ENCODE peak calls at places on chromosomes 4 and X, in ten cellular contexts. O is heart right ventricle, B is PC-9, A is tibial nerve, M is Peyer's patch, Z is cardiac muscle cell, K is tibial artery, F is left ventricle myocardium inferior, U is K562, I is lung. Y is an unnamed sample.

GRCh38 chr4:32462944-32463343 is 1742.8 kb downstream of the PCDH7 start:
- DNase-seq in B (no peak), A (no peak), O (no peak), U (no peak), M (no peak), F (no peak), Z (peak; percentile 49), I (no peak), K (no peak), Y (peak; percentile 69)

GRCh38 chr4:5874811-5875465 is 17.9 kb downstream of the CRMP1 start:
- DNase-seq in O (no peak), B (no peak), K (no peak), U (no peak), Z (no peak), I (no peak), A (no peak), F (no peak), M (no peak), Y (peak; percentile 83)

GRCh38 chrX:46200423-46200822 is 344.8 kb downstream of the ZNF674 start:
- DNase-seq in F (no peak), O (no peak), K (no peak), Z (no peak), I (no peak), M (no peak), B (no peak), U (no peak), A (no peak), Y (no peak)

GRCh38 chrX:41180194-41180902 is 95.1 kb downstream of the USP9X start:
- DNase-seq in B (peak; percentile 6), K (peak; percentile 33), A (peak; percentile 30), I (peak; percentile 38), O (no peak), Z (peak; percentile 71), F (no peak), M (peak; percentile 77), U (peak; percentile 40), Y (peak; percentile 76)

GRCh38 chr4:59122626-59123025 is 2012.4 kb upstream of the IGFBP7 start:
- DNase-seq in F (no peak), U (no peak), Z (no peak), K (no peak), A (no peak), I (no peak), O (no peak), B (no peak), M (no peak), Y (peak; percentile 48)

GRCh38 chr4:8771258-8771590 is 100.4 kb downstream of the HMX1 start:
- DNase-seq in Z (no peak), I (no peak), B (no peak), O (no peak), F (peak; percentile 1), M (no peak), K (no peak), A (no peak), U (no peak), Y (peak; percentile 68)

GRCh38 chr4:126375462-126376054 is 1060.8 kb downstream of the FAT4 start:
- DNase-seq in K (no peak), O (no peak), A (no peak), I (no peak), B (no peak), F (no peak), Z (peak; percentile 9), U (no peak), M (no peak), Y (no peak)

GRCh38 chr4:1202526-1203378 is 30.4 kb upstream of the SPON2 start:
- DNase-seq in M (peak; percentile 38), U (no peak), F (no peak), O (peak; percentile 11), K (no peak), B (no peak), A (no peak), Z (no peak), I (no peak), Y (peak; percentile 38)

GRCh38 chr4:115720611-115721010 is 607.2 kb upstream of the NDST4 start:
- DNase-seq in U (no peak), K (no peak), A (no peak), I (no peak), Z (no peak), O (no peak), F (no peak), M (no peak), B (no peak), Y (no peak)

GRCh38 chr4:43331226-43332078 is 438.9 kb downstream of the GRXCR1 start:
- DNase-seq in A (no peak), I (no peak), O (no peak), F (no peak), U (no peak), K (no peak), B (no peak), Z (peak; percentile 55), M (no peak), Y (no peak)

GRCh38 chr4:63526251-63526650 is 883.0 kb downstream of the TECRL start:
- DNase-seq in F (no peak), Z (no peak), M (no peak), U (no peak), I (no peak), K (no peak), B (no peak), O (no peak), A (no peak), Y (no peak)

GRCh38 chr4:63529581-63529980 is 879.7 kb downstream of the TECRL start:
- DNase-seq in A (no peak), I (no peak), B (no peak), O (no peak), K (no peak), M (no peak), U (no peak), F (no peak), Z (no peak), Y (no peak)

GRCh38 chr4:63524764-63525163 is 884.5 kb downstream of the TECRL start:
- DNase-seq in O (no peak), F (no peak), Z (no peak), I (no peak), M (no peak), B (no peak), A (no peak), K (no peak), U (no peak), Y (no peak)

DNA sequence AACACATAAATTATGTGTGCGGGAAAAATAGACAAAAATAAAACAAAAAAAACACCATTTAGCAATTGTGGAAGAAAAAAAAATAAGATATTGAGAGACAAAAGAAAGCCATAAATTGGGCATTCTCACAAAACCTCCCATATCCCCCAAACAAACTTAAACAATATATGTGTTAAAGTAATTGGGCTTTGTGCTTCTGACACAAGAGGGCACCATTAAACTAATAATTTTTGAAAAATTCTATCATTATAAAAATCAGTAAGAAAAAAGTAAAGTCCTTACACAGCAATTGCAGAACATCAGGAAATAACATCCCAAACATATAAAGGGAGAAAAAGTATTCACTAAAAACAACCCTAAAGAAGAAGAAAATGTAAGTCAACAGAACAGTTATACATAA is 880.7 kb downstream of the TECRL start:
- DNase-seq in A (no peak), I (no peak), O (no peak), K (no peak), M (no peak), B (no peak), Z (no peak), U (no peak), F (no peak), Y (no peak)
- TF ChIP-seq CTCF in A (no peak), I (no peak), O (no peak), K (no peak), M (no peak), B (no peak), Z (no peak), U (no peak), F (no peak), Y (peak; percentile 61)

GRCh38 chrX:12349201-12349600 is 210.9 kb downstream of the FRMPD4 start:
- DNase-seq in F (no peak), M (no peak), B (no peak), A (no peak), O (no peak), U (no peak), Z (no peak), K (no peak), I (no peak), Y (peak; percentile 59)
- H3K4me1 ChIP-seq in F (no peaks in the 10 kb centered on the region), M (no peaks in the 10 kb centered on the region), B (no peaks in the 10 kb centered on the region), A (no peaks in the 10 kb centered on the region), O (no peaks in the 10 kb centered on the region), U (no peaks in the 10 kb centered on the region), Z (no peaks in the 10 kb centered on the region), K (no peaks in the 10 kb centered on the region), I (no peaks in the 10 kb centered on the region), Y (no peaks in the 10 kb centered on the region)

GRCh38 chrX:29090811-29091210 is 503.6 kb downstream of the IL1RAPL1 start:
- DNase-seq in F (no peak), Z (peak; percentile 39), A (no peak), B (no peak), O (no peak), M (no peak), U (no peak), I (no peak), K (no peak), Y (no peak)
- TF ChIP-seq CTCF in F (peak; percentile 57), Z (peak; percentile 34), A (peak; percentile 38), B (no peak), O (peak; percentile 59), M (no peak), U (no peak), I (no peak), K (no peak), Y (peak; percentile 79)

GRCh38 chr4:140151700-140152014 is 2.3 kb downstream of the MAML3 start:
- DNase-seq in K (peak; percentile 84), A (peak; percentile 76), Z (peak; percentile 91), O (peak; percentile 67), I (peak; percentile 81), M (peak; percentile 92), F (peak; percentile 78), B (peak; percentile 82), U (peak; percentile 73), Y (no peak)

GRCh38 chr4:140153419-140153743 is 603 bp downstream of the MAML3 start:
- DNase-seq in M (no peak), F (no peak), A (no peak), Z (no peak), K (no peak), I (no peak), U (no peak), B (no peak), O (no peak), Y (no peak)

GRCh38 chr4:140152760-140153418 is 1.1 kb downstream of the MAML3 start:
- DNase-seq in M (peak; percentile 75), B (peak; percentile 35), O (peak; percentile 62), I (peak; percentile 52), U (no peak), F (peak; percentile 58), K (peak; percentile 76), Z (peak; percentile 67), A (peak; percentile 44), Y (peak; percentile 81)

GRCh38 chr4:140150886-140151699 is 2.9 kb downstream of the MAML3 start:
- DNase-seq in B (peak; percentile 93), O (peak; percentile 89), A (peak; percentile 89), Z (peak; percentile 98), I (peak; percentile 93), K (peak; percentile 91), U (peak; percentile 72), F (peak; percentile 89), M (peak; percentile 89), Y (peak; percentile 95)

DNA sequence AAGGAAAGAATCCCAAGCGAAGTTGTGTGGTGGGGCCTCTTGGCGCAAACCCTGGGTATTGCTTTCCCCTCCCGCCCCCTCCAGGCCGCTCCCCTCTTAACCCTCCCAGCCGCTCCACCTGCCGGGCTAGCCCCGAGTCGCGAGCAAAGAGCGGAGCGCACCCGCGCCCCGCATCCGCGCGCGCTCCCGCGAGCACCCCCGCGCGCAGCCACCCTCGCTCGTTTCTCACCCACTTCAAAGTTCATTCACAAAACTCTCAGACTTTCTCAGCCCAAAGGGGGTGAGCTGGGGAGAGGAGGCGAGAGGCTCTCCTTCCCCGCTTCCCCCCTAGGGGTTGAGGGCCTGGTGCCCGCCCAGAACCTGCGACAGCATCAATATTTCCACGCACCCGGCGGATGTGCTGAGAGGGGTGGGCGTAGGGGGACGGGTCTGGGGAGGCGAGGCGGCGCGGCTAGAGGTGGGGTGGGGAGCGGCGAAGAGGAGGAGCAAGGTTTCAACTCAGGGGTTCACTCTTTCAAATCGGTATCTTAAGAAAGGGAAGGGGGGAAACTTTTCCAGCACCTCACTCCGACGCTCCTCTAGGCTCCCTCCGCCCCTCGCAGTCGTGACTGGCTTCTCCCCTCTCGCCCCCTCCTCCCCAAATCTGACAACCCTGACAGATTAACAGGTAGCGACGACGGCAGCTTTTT is 1.8 kb downstream of the MAML3 start:
- DNase-seq in K (no peak), Z (no peak), F (peak; percentile 68), B (peak; percentile 80), I (peak; percentile 76), O (peak; percentile 68), A (peak; percentile 31), U (peak; percentile 57), M (peak; percentile 89), Y (peak; percentile 81)
- H3K4me1 ChIP-seq in K (no peaks in the 10 kb centered on the region), Z (peaks cover 25% of the 10 kb centered on the region), F (peaks cover 46% of the 10 kb centered on the region), B (peaks cover 31% of the 10 kb centered on the region), I (no peaks in the 10 kb centered on the region), O (peaks cover 33% of the 10 kb centered on the region), A (peaks cover 20% of the 10 kb centered on the region), U (no peaks in the 10 kb centered on the region), M (no peaks in the 10 kb centered on the region), Y (peaks cover 15% of the 10 kb centered on the region)